ENCODE peak calls at places on chromosomes 11 and 22, in five cellular contexts. T is caudate nucleus; E is stromal cell of bone marrow; P is EH; Z is stimulated activated CD4-positive, alpha-beta T cell treated with anti-CD3 and anti-CD28 coated beads, Interleukin-4, amount 100 ng/mL, for 48 hours. R is an unnamed sample.

GRCh38 chr11:5665746-5666395 is 19.0 kb downstream of the TRIM5 start:
- DNase-seq in T (no peak), E (no peak), P (no peak), Z (no peak), R (no peak)

GRCh38 chr11:72763823-72764222 is 11.6 kb upstream of the ARAP1 start:
- DNase-seq in T (no peak), E (no peak), P (no peak), Z (no peak), R (no peak)

GRCh38 chr11:65944191-65944590 is 1.1 kb upstream of the TSGA10IP start:
- DNase-seq in T (no peak), E (peak), P (no peak), Z (no peak), R (no peak)

GRCh38 chr11:131888230-131888826 is 517.9 kb downstream of the NTM start:
- DNase-seq in T (no peak), E (peak), P (peak), Z (no peak), R (peak)

GRCh38 chr11:133520707-133521106 is 11.6 kb downstream of the OPCML start:
- DNase-seq in T (no peak), E (no peak), P (no peak), Z (no peak), R (no peak)

GRCh38 chr11:69465236-69466000 is 16.0 kb upstream of the LINC01488 start:
- DNase-seq in T (no peak), E (no peak), P (no peak), Z (no peak), R (no peak)

GRCh38 chr11:10913075-10913474 is 55.2 kb upstream of the ZBED5 start:
- DNase-seq in T (no peak), E (no peak), P (no peak), Z (no peak), R (no peak)

GRCh38 chr22:38609371-38609770 is 39.4 kb upstream of the DMC1 start:
- DNase-seq in T (no peak), E (no peak), P (no peak), Z (no peak), R (no peak)

GRCh38 chr11:16809901-16810668 is 71.6 kb downstream of the C11orf58 start:
- DNase-seq in T (peak), E (peak), P (peak), Z (no peak), R (peak)

GRCh38 chr11:56841210-56841810 is 92.8 kb upstream of the OR9G4 start:
- DNase-seq in T (no peak), E (peak), P (peak), Z (no peak), R (peak)

GRCh38 chr11:128157423-128158298 is 429.7 kb downstream of the ETS1 start:
- DNase-seq in T (no peak), E (peak), P (peak), Z (peak), R (peak)

GRCh38 chr22:20940904-20941385 is 23.7 kb downstream of the CRKL start:
- DNase-seq in T (no peak), E (no peak), P (no peak), Z (no peak), R (no peak)

GRCh38 chr22:35913925-35914324 is 114.7 kb downstream of the RBFOX2 start:
- DNase-seq in T (no peak), E (no peak), P (no peak), Z (no peak), R (no peak)

GRCh38 chr11:62555464-62556092 is 9.0 kb upstream of the AHNAK start:
- DNase-seq in T (no peak), E (no peak), P (peak), Z (peak), R (peak)

GRCh38 chr11:20109731-20110445 is 50.4 kb downstream of the DBX1 start:
- DNase-seq in T (no peak), E (no peak), P (peak), Z (no peak), R (peak)

R was measured in M059J.